ENCODE peak calls at places on chromosomes 3 and 15, in ten cellular contexts. O is neuronal stem cell, D is ovary, A is colonic mucosa, I is fibroblast of lung, G is left lung, E is stomach, P is left ventricle myocardium inferior, M is transverse colon, L is right cardiac atrium. H is an unnamed sample. For H3K4me1, the result is how much of the 10 kb centered on the place peaks cover.

GRCh38 chr3:150114273-150114672 is 143.6 kb upstream of the PFN2 start:
- DNase-seq in D (no peak), A (no peak), L (no peak), M (no peak), E (no peak), G (no peak), P (no peak), O (no peak), I (no peak), H (no peak)

GRCh38 chr3:64898941-64899340 is 211.1 kb upstream of the ADAMTS9 start:
- DNase-seq in P (no peak), I (no peak), E (no peak), L (no peak), D (no peak), G (no peak), O (no peak), A (no peak), M (no peak), H (no peak)

GRCh38 chr3:71031914-71032521 is 551.5 kb downstream of the FOXP1 start:
- DNase-seq in E (no peak), A (no peak), L (peak), D (no peak), I (no peak), O (no peak), G (no peak), M (no peak), P (peak), H (peak)

GRCh38 chr15:28021281-28022039 is 77.7 kb downstream of the OCA2 start:
- DNase-seq in D (peak), L (peak), P (peak), E (no peak), I (peak), A (peak), O (peak), M (peak), G (peak), H (no peak)

GRCh38 chr3:119350114-119350513 is 55.9 kb downstream of the ARHGAP31 start:
- DNase-seq in E (no peak), M (no peak), A (no peak), I (peak), G (no peak), P (no peak), O (peak), D (no peak), L (peak), H (no peak)

GRCh38 chr3:188881954-188882641 is 289.7 kb upstream of the TPRG1 start:
- DNase-seq in I (peak), E (no peak), M (no peak), O (no peak), P (no peak), G (no peak), D (no peak), A (no peak), L (no peak), H (no peak)

GRCh38 chr3:17089314-17089700 is 204.6 kb downstream of the PLCL2 start:
- DNase-seq in I (no peak), A (no peak), P (no peak), E (no peak), O (no peak), G (no peak), M (no peak), D (no peak), L (no peak), H (no peak)

GRCh38 chr15:81400640-81401236 is 26.7 kb upstream of the TMC3 start:
- DNase-seq in A (no peak), G (no peak), E (no peak), P (no peak), L (no peak), M (no peak), I (peak), O (peak), D (no peak), H (no peak)

GRCh38 chr15:77870195-77871065 is 207.1 kb downstream of the TBC1D2B start:
- DNase-seq in O (peak), I (peak), D (peak), E (peak), L (peak), M (peak), P (peak), A (peak), G (peak), H (peak)

GRCh38 chr3:146180376-146180775 is 19.4 kb upstream of the PLOD2 start:
- DNase-seq in D (no peak), M (no peak), I (no peak), P (no peak), A (no peak), E (no peak), O (no peak), G (no peak), L (no peak), H (no peak)

GRCh38 chr3:16243706-16244490 is 20.8 kb downstream of the DPH3 start:
- DNase-seq in D (no peak), A (no peak), I (peak), L (no peak), G (no peak), P (peak), E (no peak), M (no peak), O (no peak), H (peak)

GRCh38 chr3:149494022-149494758 is 19.7 kb downstream of the TM4SF4 start:
- DNase-seq in E (peak), P (no peak), D (peak), A (peak), G (peak), O (peak), I (peak), M (peak), L (no peak), H (peak)

GRCh38 chr15:41944313-41944940 is 27.9 kb downstream of the EHD4 start:
- DNase-seq in P (peak), M (no peak), D (peak), L (no peak), A (no peak), I (peak), E (no peak), G (no peak), O (peak), H (peak)

GRCh38 chr15:101315736-101316135 is 20.7 kb upstream of the SNRPA1 start:
- DNase-seq in E (no peak), P (no peak), D (no peak), I (no peak), O (no peak), G (no peak), A (no peak), M (no peak), L (no peak), H (no peak)

GRCh38 chr15:70060214-70061085 is 37.3 kb downstream of the TLE3 start:
- DNase-seq in E (no peak), D (no peak), M (no peak), O (no peak), A (no peak), I (no peak), G (no peak), P (no peak), L (no peak), H (no peak)

GRCh38 chr3:158106773-158107461 is 697 bp upstream of the SHOX2 start:
- DNase-seq in E (no peak), O (no peak), D (no peak), M (no peak), I (no peak), G (no peak), L (no peak), A (no peak), P (no peak), H (no peak)

GRCh38 chr3:45632956-45633355 is 38.4 kb downstream of the LIMD1 start:
- DNase-seq in D (no peak), G (no peak), P (no peak), I (no peak), L (no peak), M (no peak), O (no peak), E (no peak), A (no peak), H (no peak)

GRCh38 chr3:104952587-104952986 is 414.1 kb upstream of the ALCAM start:
- DNase-seq in P (no peak), G (peak), D (no peak), A (no peak), I (peak), O (no peak), M (no peak), L (no peak), E (peak), H (no peak)

GRCh38 chr15:83655237-83655616 is 1.3 kb downstream of the ADAMTSL3 start:
- DNase-seq in D (no peak), E (no peak), I (no peak), P (no peak), O (no peak), A (no peak), M (no peak), G (no peak), L (peak), H (no peak)

GRCh38 chr3:38229036-38229435 is 36.6 kb upstream of the SLC22A13 start:
- DNase-seq in O (no peak), L (no peak), D (no peak), M (no peak), G (no peak), P (no peak), A (no peak), I (no peak), E (no peak), H (no peak)

GRCh38 chr15:87500240-87500639 is 756.3 kb downstream of the NTRK3 start:
- DNase-seq in P (no peak), E (no peak), M (no peak), D (no peak), L (no peak), A (no peak), O (no peak), G (no peak), I (no peak), H (no peak)

GRCh38 chr3:61733866-61734265 is 172.5 kb downstream of the PTPRG start:
- DNase-seq in I (no peak), D (no peak), L (no peak), M (no peak), A (no peak), P (peak), G (no peak), O (no peak), E (no peak), H (no peak)

GRCh38 chr3:13622356-13622755 is 73.4 kb downstream of the FBLN2 start:
- DNase-seq in E (no peak), M (no peak), G (no peak), O (no peak), L (peak), D (no peak), P (no peak), I (no peak), A (no peak), H (no peak)

GRCh38 chr3:76097588-76097975 is 312.2 kb upstream of the ZNF717 start:
- DNase-seq in D (no peak), I (peak), G (no peak), L (no peak), M (no peak), A (no peak), O (no peak), P (no peak), E (no peak), H (no peak)

GRCh38 chr15:100438570-100438969 is 90.2 kb downstream of the CERS3 start:
- DNase-seq in E (peak), P (peak), A (peak), L (peak), G (peak), O (no peak), M (peak), D (peak), I (peak), H (peak)

GRCh38 chr3:12097972-12098371 is 60.7 kb downstream of the TIMP4 start:
- DNase-seq in P (no peak), M (no peak), G (no peak), I (peak), A (no peak), L (no peak), E (no peak), O (no peak), D (no peak), H (no peak)

GRCh38 chr15:98799461-98799971 is 151.2 kb downstream of the IGF1R start:
- DNase-seq in A (peak), G (no peak), L (no peak), O (no peak), M (no peak), E (no peak), I (no peak), D (no peak), P (no peak), H (no peak)

GRCh38 chr15:99486371-99487336 is 79.1 kb upstream of the MEF2A start:
- DNase-seq in L (peak), D (peak), M (peak), G (peak), A (peak), O (peak), I (peak), E (peak), P (peak), H (peak)

GRCh38 chr3:109175411-109175810 is 38.9 kb downstream of the C3orf85 start:
- DNase-seq in I (peak), D (no peak), L (no peak), A (no peak), M (no peak), G (no peak), O (no peak), P (no peak), E (no peak), H (no peak)

GRCh38 chr3:128364291-128364690 is 102.4 kb downstream of the DNAJB8 start:
- DNase-seq in P (no peak), G (no peak), O (no peak), L (no peak), D (no peak), M (no peak), A (no peak), I (no peak), E (no peak), H (no peak)

GRCh38 chr3:193240850-193241706 is at the start of gene PLAAT1:
- DNase-seq in O (peak), M (peak), L (peak), G (peak), I (peak), D (peak), A (peak), P (peak), E (peak), H (peak)

GRCh38 chr15:67819636-67820035 is 5.7 kb upstream of the SKOR1 start:
- DNase-seq in G (no peak), O (no peak), E (no peak), D (no peak), I (no peak), L (peak), A (no peak), M (no peak), P (no peak), H (peak)

GRCh38 chr15:89105147-89105546 is 16.9 kb downstream of the ABHD2 start:
- DNase-seq in A (no peak), L (no peak), O (no peak), M (no peak), P (no peak), I (peak), G (no peak), D (no peak), E (no peak), H (no peak)

DNA sequence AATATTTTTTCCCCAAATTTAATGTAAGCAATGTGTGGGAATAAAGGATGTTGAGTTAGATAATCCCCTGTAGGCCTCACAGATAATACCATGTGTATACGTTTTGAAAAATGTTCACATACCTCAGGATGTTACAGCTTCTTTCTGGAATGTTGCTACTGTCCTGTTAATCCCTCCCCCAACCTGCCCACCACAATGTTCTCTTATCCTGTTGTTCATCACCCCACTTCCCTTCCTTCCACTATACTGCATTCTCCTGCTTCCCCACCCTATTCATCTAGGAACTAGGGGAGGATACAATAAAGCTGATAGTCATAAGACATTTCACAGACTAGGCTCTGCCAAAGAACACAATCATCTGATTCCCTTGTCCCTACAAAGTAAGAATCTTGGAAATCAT is 92.1 kb downstream of the IGF2BP2 start:
- DNase-seq in A (no peak), D (no peak), E (no peak), L (no peak), M (no peak), G (no peak), O (no peak), I (peak), P (no peak), H (no peak)
- H3K4me1 ChIP-seq in A (under half), D (under half), E (under half), L (under half), M (under half), G (under half), O (under half), I (under half), P (under half), H (under half)

GRCh38 chr3:123635220-123635619 is 50.4 kb upstream of the HACD2 start:
- DNase-seq in P (no peak), I (no peak), L (no peak), A (no peak), M (no peak), G (no peak), D (no peak), O (no peak), E (no peak), H (no peak)

GRCh38 chr3:123635717-123636116 is 50.9 kb upstream of the HACD2 start:
- DNase-seq in G (no peak), O (no peak), M (no peak), E (no peak), L (no peak), A (no peak), D (no peak), P (no peak), I (no peak), H (no peak)

GRCh38 chr3:123634149-123635051 is 49.5 kb upstream of the HACD2 start:
- DNase-seq in P (no peak), O (no peak), G (no peak), A (no peak), M (no peak), L (no peak), I (peak), E (no peak), D (no peak), H (no peak)

GRCh38 chr3:123632161-123632655 is 47.4 kb upstream of the HACD2 start:
- DNase-seq in D (peak), M (peak), A (no peak), I (peak), E (no peak), O (no peak), L (no peak), P (no peak), G (no peak), H (no peak)

GRCh38 chr3:123633530-123633929 is 48.7 kb upstream of the HACD2 start:
- DNase-seq in M (no peak), A (no peak), E (no peak), L (no peak), O (no peak), D (no peak), G (no peak), I (no peak), P (no peak), H (no peak)
- H3K4me3 ChIP-seq in M (no peak), A (no peak), E (no peak), L (no peak), O (no peak), D (no peak), G (no peak), I (no peak), P (no peak), H (no peak)

GRCh38 chr3:23389686-23390085 is 186.6 kb downstream of the UBE2E2 start:
- DNase-seq in P (no peak), E (no peak), A (no peak), D (no peak), I (no peak), O (no peak), G (no peak), M (peak), L (no peak), H (no peak)
- H3K4me1 ChIP-seq in P (under half), E (under half), A (under half), D (under half), I (under half), O (under half), G (under half), M (under half), L (under half), H (half or more)

GRCh38 chr3:18345015-18345367 is 80.1 kb downstream of the SATB1 start:
- DNase-seq in M (no peak), L (no peak), G (no peak), I (no peak), A (no peak), P (no peak), D (no peak), E (no peak), O (no peak), H (no peak)
- H3K4me3 ChIP-seq in M (no peak), L (no peak), G (no peak), I (no peak), A (no peak), P (no peak), D (no peak), E (no peak), O (no peak), H (no peak)

DNA sequence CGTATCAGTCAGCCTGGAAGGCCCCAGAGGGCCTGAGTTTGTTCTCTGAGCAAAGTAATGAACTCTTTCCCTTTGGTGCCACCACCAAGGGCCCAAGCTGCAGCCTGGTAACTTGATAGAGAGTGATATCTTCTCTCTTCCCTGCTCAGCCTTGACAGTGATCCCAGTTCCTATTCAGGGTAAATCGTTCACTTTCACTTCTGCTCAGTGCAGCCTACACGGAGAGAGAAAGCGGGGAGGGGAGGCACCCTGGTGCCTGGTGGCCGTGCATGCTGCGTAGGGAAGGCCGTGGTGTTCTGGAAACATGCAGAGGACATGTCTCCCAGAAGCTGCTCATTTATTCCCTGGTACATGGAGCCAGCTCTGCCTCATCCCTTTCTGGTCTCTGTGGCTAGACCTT is 54.9 kb downstream of the KIF9 start:
- DNase-seq in O (no peak), L (peak), D (no peak), M (peak), P (peak), I (no peak), E (no peak), A (no peak), G (no peak), H (no peak)
- H3K4me1 ChIP-seq in O (under half), L (under half), D (under half), M (under half), P (under half), I (under half), E (under half), A (under half), G (under half), H (under half)

DNA sequence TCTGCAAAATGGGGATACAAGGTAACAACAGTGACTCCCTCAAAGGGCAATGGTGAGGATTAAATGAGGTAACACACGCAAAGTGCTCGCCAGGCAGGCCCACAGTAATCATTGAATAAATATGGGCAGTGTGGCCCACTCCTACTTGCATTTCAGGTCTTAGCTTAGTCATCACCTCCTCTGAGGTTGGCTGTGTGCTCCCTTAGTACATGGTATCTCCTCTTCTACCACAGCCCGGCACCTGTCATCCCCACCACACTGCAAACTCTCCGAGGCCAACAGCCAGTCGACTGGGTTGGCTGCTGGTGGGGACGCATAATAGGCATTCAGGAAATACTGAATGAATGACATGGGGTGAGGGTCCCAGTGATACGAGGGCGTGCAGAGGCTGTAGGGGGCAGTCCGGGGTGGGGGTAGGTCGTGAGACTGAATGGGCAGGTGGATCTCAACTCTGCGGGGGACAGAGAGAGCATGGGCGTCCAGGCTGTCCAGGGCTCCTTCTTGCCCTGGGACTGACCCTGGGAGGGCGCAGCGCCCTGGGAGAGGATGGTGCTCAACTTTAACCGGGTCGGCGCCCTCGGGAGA is 375 bp upstream of the MYZAP start:
- DNase-seq in L (no peak), O (no peak), I (no peak), A (no peak), E (peak), D (peak), P (no peak), M (no peak), G (no peak), H (no peak)
- H3K4me3 ChIP-seq in L (peak), O (peak), I (peak), A (peak), E (peak), D (peak), P (peak), M (peak), G (peak), H (peak)

GRCh38 chr3:96012941-96013340 is 801.5 kb upstream of the EPHA6 start:
- DNase-seq in E (no peak), P (no peak), I (no peak), O (no peak), L (no peak), G (no peak), A (no peak), M (no peak), D (no peak), H (no peak)
- H3K4me1 ChIP-seq in E (under half), P (under half), I (under half), O (under half), L (under half), G (under half), A (under half), M (under half), D (under half), H (under half)

DNA sequence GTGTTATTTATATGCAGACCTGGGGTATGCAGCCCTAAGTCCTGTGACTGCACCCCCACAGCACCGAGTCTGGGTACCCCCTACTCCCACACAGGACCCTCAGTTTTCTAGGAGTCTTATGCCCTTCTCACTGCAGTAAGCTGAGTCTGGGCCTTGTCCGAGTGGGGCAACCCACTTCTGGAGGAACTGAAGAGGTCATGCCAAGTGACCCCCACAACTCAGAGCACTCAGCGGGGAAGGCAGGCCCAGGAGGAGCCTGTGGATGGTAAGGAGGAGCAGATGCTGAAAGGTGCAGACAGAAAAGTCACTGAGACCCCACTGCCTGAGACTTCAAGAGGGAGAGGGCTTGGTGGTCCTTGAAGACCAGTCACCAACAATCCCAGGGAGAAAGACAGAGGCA is 56.1 kb upstream of the FGD5 start:
- DNase-seq in G (no peak), P (no peak), A (no peak), L (no peak), M (no peak), I (no peak), D (no peak), O (no peak), E (no peak), H (no peak)
- H3K4me3 ChIP-seq in G (no peak), P (no peak), A (no peak), L (no peak), M (no peak), I (no peak), D (no peak), O (no peak), E (no peak), H (no peak)